ENCODE peak calls at places on chromosomes 4 and X, in four cellular contexts. F, T, X and K are unnamed samples.

GRCh38 chrX:7689791-7690412 is 153.1 kb upstream of the VCX start:
- DNase-seq in F (no peak), T (no peak), X (no peak), K (no peak)

GRCh38 chrX:132490086-132490419 is 1.2 kb upstream of the MBNL3 start:
- DNase-seq in F (peak), T (no peak), X (no peak), K (no peak)

GRCh38 chrX:53421125-53421524 is 1.3 kb downstream of the SMC1A start:
- DNase-seq in F (no peak), T (no peak), X (no peak), K (no peak)

GRCh38 chrX:6465731-6466130 is 69.2 kb downstream of the VCX3A start:
- DNase-seq in F (no peak), T (no peak), X (no peak), K (no peak)

GRCh38 chr4:3861720-3862639 is 95.8 kb downstream of the ADRA2C start:
- DNase-seq in F (no peak), T (no peak), X (no peak), K (no peak)

GRCh38 chr4:121551881-121552280 is 144.9 kb downstream of the ANXA5 start:
- DNase-seq in F (peak), T (no peak), X (no peak), K (no peak)

GRCh38 chr4:167117273-167117672 is 117.0 kb downstream of the SPOCK3 start:
- DNase-seq in F (no peak), T (no peak), X (no peak), K (no peak)

GRCh38 chrX:103685396-103685795 is 1.1 kb downstream of the MORF4L2 start:
- DNase-seq in F (no peak), T (peak), X (no peak), K (peak)

GRCh38 chr4:183658362-183659028 is 490 bp downstream of the RWDD4 start:
- DNase-seq in F (peak), T (peak), X (no peak), K (peak)

GRCh38 chr4:173171987-173172386 is 3.4 kb downstream of the GALNT7 start:
- DNase-seq in F (no peak), T (no peak), X (no peak), K (no peak)

GRCh38 chr4:173176010-173176409 is 7.4 kb downstream of the GALNT7 start:
- DNase-seq in F (no peak), T (no peak), X (no peak), K (no peak)

GRCh38 chr4:173177232-173177631 is 8.6 kb downstream of the GALNT7 start:
- DNase-seq in F (no peak), T (no peak), X (no peak), K (no peak)

GRCh38 chr4:173171098-173171497 is 2.5 kb downstream of the GALNT7 start:
- DNase-seq in F (peak), T (peak), X (no peak), K (peak)

GRCh38 chr4:173174184-173175156 is 5.9 kb downstream of the GALNT7 start:
- DNase-seq in F (no peak), T (peak), X (no peak), K (no peak)
- TF ChIP-seq FOXM1 in F (no peak), T (no peak), X (no peak), K (no peak)

DNA sequence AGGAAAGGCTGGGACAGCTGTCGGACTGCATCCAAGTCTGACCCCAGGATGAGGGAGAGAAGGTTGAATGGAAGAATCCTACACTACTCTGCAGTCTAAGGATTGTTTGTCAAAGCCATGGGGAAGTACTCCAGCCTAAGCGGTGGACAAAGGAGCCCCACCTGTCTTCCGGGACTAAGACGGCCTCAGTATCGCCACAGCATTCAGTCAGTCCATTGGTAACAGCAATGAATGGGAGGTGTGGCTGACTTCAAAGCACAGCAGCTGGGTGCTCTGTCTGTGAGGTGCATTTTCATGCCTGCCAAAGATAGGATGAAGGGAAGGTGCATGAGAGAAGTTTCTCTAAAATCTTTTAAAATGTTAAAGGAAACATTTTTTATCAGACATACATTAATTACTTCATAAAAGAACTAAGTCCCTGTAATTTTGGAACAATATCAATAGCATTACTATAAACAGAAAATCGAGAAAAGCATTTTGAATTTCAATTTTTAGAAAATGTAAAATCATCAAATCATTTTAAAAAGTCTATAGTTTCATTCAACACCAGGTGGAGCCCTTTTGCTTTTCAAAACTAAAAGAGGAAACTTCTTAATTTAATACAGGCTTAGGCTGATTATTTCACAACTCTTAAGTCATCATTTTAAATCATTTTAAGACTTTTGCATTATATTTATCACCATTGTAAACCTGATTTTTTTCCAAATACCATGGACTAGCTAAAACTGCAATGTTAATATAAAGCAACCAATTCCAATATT is 27.6 kb upstream of the INTU start:
- DNase-seq in F (peak), T (no peak), X (no peak), K (peak)
- TF ChIP-seq CHD2 in F (no peak), T (no peak), X (no peak), K (no peak)

DNA sequence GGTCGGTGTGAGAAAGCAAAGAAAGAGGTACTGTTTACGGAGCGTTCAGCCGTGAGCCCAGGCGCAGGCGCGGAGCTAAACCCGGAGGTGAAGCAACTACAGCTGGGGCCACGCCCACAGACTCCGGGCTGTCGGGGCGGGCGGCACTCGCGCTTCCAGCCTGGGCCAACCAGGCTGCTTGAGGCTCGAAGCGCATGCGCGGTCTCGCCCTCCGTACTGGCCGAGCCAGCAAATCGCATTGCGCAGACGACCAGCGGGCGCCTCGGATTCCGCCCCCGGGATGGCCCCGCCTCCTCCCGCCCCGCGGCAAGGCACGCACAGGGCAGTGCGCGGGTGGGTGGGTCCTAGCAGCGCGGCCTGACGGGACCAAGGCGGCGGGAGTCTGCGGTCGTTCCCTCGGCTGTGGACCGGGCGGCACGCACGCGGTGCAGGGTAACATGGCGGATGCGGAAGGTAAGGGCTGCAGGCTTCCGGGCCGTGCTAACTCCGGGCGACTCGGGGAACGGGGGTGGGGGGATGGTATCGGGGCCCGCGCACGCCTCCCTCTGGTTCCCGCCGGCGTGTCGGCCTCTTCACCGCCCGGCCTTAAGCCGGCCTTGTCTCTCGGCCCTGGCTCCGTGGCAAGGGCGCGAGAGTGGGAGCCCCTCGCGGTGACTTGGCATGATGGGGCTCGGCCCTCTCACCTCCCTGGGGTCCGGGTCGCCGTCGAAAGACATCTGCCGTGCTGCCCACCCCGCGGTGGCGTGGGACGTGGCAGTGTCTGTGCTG is at the start of gene DKC1:
- DNase-seq in F (peak), T (peak), X (peak), K (peak)
- TF ChIP-seq CTCF in F (peak), T (no peak), X (peak), K (peak)

GRCh38 chr4:155614111-155614762 is 52.4 kb upstream of the GUCY1A1 start:
- DNase-seq in F (no peak), T (no peak), X (no peak), K (no peak)
- TF ChIP-seq FOXM1 in F (no peak), T (no peak), X (no peak), K (no peak)

GRCh38 chrX:46340696-46341095 is 204.5 kb downstream of the ZNF674 start:
- DNase-seq in F (no peak), T (no peak), X (no peak), K (no peak)

GRCh38 chrX:46341767-46342322 is 203.4 kb downstream of the ZNF674 start:
- DNase-seq in F (no peak), T (no peak), X (no peak), K (no peak)
- TF ChIP-seq CHD2 in F (no peak), T (no peak), X (no peak), K (no peak)

GRCh38 chrX:16836371-16836770 is 33.8 kb downstream of the RBBP7 start:
- DNase-seq in F (peak), T (peak), X (no peak), K (peak)
- TF ChIP-seq CTCF in F (peak), T (peak), X (no peak), K (peak)